ENCODE peak calls at places on chromosomes 11 and 22, in eight cellular contexts. M, Y, W, R, Z, A, D and J are unnamed samples.

GRCh38 chr11:74820763-74821162 is 72.1 kb downstream of the RNF169 start:
- DNase-seq in M (no peak), A (no peak), R (no peak), W (peak; percentile 57), D (peak; percentile 71), Z (no peak), Y (peak; percentile 91), J (no peak)

GRCh38 chr11:64553554-64554201 is 37.3 kb upstream of the SLC22A12 start:
- DNase-seq in W (peak; percentile 65), A (peak; percentile 83), R (peak; percentile 43), Y (peak; percentile 72), D (no peak), M (peak; percentile 65), Z (peak; percentile 60), J (peak; percentile 32)

GRCh38 chr11:59555601-59556114 is 44.3 kb downstream of the OR4D9 start:
- DNase-seq in R (peak; percentile 32), Z (no peak), W (no peak), A (no peak), Y (no peak), M (no peak), D (no peak), J (no peak)

GRCh38 chr11:85718126-85718943 is 32.3 kb upstream of the CCDC89 start:
- DNase-seq in Y (peak; percentile 16), Z (no peak), A (no peak), R (no peak), W (no peak), M (no peak), D (no peak), J (no peak)

GRCh38 chr11:129279326-129280026 is 87.4 kb upstream of the ARHGAP32 start:
- DNase-seq in R (peak; percentile 57), Z (peak; percentile 57), D (peak; percentile 10), W (peak; percentile 86), M (peak; percentile 79), A (peak; percentile 36), Y (peak; percentile 92), J (no peak)

GRCh38 chr11:12184696-12185095 is 74.3 kb downstream of the MICAL2 start:
- DNase-seq in Z (no peak), W (peak; percentile 23), R (no peak), M (no peak), Y (peak; percentile 59), A (no peak), D (no peak), J (no peak)

GRCh38 chr11:111530091-111530490 is 10.4 kb upstream of the LAYN start:
- DNase-seq in A (no peak), M (no peak), W (no peak), D (no peak), Z (no peak), Y (peak; percentile 42), R (no peak), J (no peak)

GRCh38 chr11:65316311-65316978 is 1.8 kb downstream of the CDC42EP2 start:
- DNase-seq in M (peak; percentile 91), D (peak; percentile 99), W (peak; percentile 57), A (no peak), Y (peak; percentile 99), R (no peak), Z (no peak), J (no peak)

GRCh38 chr11:11296434-11296833 is 56.6 kb downstream of the CSNK2A3 start:
- DNase-seq in R (no peak), A (no peak), W (no peak), Y (no peak), D (no peak), Z (no peak), M (no peak), J (no peak)

GRCh38 chr22:21624120-21624879 is 5.5 kb downstream of the YDJC start:
- DNase-seq in D (no peak), Y (peak; percentile 58), W (peak; percentile 38), A (peak; percentile 35), R (no peak), M (no peak), Z (no peak), J (no peak)

GRCh38 chr11:131744847-131745246 is 374.4 kb downstream of the NTM start:
- DNase-seq in M (no peak), W (peak; percentile 39), R (no peak), Z (no peak), D (no peak), A (no peak), Y (peak; percentile 69), J (no peak)

GRCh38 chr22:43257549-43257948 is 70.6 kb upstream of the TTLL12 start:
- DNase-seq in M (no peak), W (no peak), Z (no peak), R (no peak), A (no peak), D (no peak), Y (no peak), J (peak; percentile 46)

GRCh38 chr11:114395776-114396175 is 4.5 kb downstream of the C11orf71 start:
- DNase-seq in A (no peak), W (peak; percentile 66), M (no peak), Z (no peak), D (no peak), R (no peak), Y (peak; percentile 31), J (no peak)

GRCh38 chr11:62553839-62554361 is 7.3 kb upstream of the AHNAK start:
- DNase-seq in R (no peak), M (peak; percentile 76), Y (peak; percentile 96), A (no peak), W (peak; percentile 96), Z (peak; percentile 92), D (peak; percentile 52), J (no peak)

GRCh38 chr11:10323793-10324170 is 18.9 kb downstream of the ADM start:
- DNase-seq in A (no peak), Y (no peak), R (no peak), D (no peak), Z (no peak), W (peak; percentile 56), M (no peak), J (no peak)

GRCh38 chr11:18669211-18669593 is 29.4 kb upstream of the TMEM86A start:
- DNase-seq in D (no peak), A (no peak), Z (no peak), M (no peak), R (no peak), W (peak; percentile 71), Y (peak; percentile 16), J (no peak)

DNA sequence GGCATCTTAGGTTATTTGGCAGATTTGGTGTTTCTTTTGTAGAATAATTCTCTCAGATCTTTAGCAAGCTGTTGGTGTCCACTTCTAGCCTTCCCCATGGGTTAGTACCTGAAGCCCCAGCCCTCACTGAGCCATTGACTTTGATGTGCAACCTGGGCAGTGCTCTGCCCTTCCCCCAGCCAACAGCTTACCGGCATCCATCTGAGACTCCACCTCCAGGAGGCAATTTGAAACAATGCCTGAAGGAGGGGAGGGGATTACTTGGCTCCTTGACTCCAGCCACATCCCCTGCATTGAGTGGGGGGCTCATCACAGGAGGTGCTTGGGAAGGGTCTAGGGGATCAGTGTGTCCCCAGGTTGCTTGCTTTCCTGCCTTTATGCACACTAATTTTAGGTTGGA is 114.8 kb downstream of the TRIM29 start:
- DNase-seq in W (no peak), D (no peak), Z (no peak), A (no peak), R (no peak), M (no peak), Y (no peak), J (no peak)
- H3K4me3 ChIP-seq in W (no peak overlapping the region), D (no peak overlapping the region), Z (no peak overlapping the region), A (no peak overlapping the region), R (no peak overlapping the region), M (no peak overlapping the region), Y (no peak overlapping the region), J (no peak overlapping the region)

DNA sequence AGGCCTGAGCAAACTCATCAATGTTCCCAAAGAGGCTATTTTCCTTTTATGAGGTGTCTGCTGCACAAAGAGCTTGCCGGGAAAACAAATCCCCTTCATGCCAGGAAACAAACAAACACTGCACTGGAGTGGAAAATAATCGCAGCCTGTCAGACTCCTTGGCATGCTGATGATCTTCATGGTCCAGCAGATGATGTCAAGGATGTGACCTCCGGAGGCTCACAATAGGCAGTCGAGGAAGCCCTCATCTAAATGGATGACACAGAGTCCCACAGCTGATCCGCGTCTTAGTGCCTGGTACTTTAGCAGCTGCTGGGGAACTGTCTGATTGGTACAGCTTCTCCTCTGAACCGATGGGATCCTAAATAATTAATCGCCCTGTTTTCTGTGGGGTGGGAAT is 187.6 kb downstream of the TENM4 start:
- DNase-seq in R (no peak), A (peak; percentile 14), Y (peak; percentile 17), W (no peak), D (no peak), Z (no peak), M (no peak), J (no peak)
- H3K4me3 ChIP-seq in R (no peak overlapping the region), A (peak overlapping the region; percentile 17), Y (no peak overlapping the region), W (no peak overlapping the region), D (no peak overlapping the region), Z (no peak overlapping the region), M (no peak overlapping the region), J (no peak overlapping the region)

DNA sequence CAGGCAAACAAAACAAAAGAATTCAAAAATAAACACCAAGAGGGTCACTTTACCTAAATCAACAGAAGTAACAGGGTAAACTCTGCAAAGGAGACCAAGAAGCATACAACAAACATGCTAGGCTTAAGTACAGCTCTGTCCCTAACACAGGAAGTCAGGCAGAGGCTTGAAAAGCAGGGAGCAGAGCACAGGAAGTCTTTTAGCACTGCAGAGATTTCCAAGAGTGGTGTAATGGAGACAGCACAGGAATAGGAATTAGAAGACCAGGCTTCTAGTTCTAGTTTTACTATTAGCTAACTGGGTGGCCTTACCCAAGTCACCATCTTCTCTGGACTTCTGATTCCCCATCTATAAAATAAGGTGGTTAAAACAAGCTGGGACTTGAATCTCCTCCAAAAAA is 1.9 kb downstream of the RBFOX2 start:
- DNase-seq in Y (peak; percentile 67), Z (no peak), A (no peak), W (peak; percentile 30), R (no peak), D (no peak), M (no peak), J (no peak)
- H3K4me3 ChIP-seq in Y (peak overlapping the region; percentile 72), Z (peak overlapping the region; percentile 98), A (peak overlapping the region; percentile 79), W (peak overlapping the region; percentile 99), R (no peak overlapping the region), D (peak overlapping the region; percentile 86), M (peak overlapping the region; percentile 84), J (no peak overlapping the region)

GRCh38 chr11:3853935-3854659 is 1.4 kb upstream of the STIM1 start:
- DNase-seq in W (no peak), M (peak; percentile 85), A (peak; percentile 5), Z (no peak), Y (no peak), R (peak; percentile 92), D (no peak), J (peak; percentile 90)
- H3K4me3 ChIP-seq in W (peak overlapping the region; percentile 93), M (peak overlapping the region; percentile 80), A (peak overlapping the region; percentile 90), Z (peak overlapping the region; percentile 98), Y (peak overlapping the region; percentile 8), R (peak overlapping the region; percentile 80), D (no peak overlapping the region), J (peak overlapping the region; percentile 81)